ENCODE peak calls at places on chromosomes 5 and 9, in ten cellular contexts. T is T follicular helper cell; V is uterus; I is activated naive CD8-positive, alpha-beta T cell treated with anti-CD3 and anti-CD28 coated beads for 36 hours; B is anterior cingulate cortex; P is fibroblast of pulmonary artery; H is stimulated activated CD4-positive, alpha-beta T cell treated with anti-CD3 and anti-CD28 coated beads, Interleukin-4, amount 100 ng/mL, for 48 hours; R is A172; M is chondrocyte; W is stimulated activated CD8-positive, alpha-beta memory T cell treated with anti-CD3 and anti-CD28 coated beads, Interleukin-7, amount 100 ng/mL, for 48 hours. J is an unnamed sample.

GRCh38 chr5:67807116-67807888 is 408.3 kb upstream of the PIK3R1 start:
- DNase-seq in T (no peak), V (no peak), I (no peak), B (no peak), P (no peak), H (no peak), R (no peak), M (no peak), W (no peak), J (no peak)

GRCh38 chr5:176416123-176416924 is at the start of gene CLTB:
- DNase-seq in T (peak; percentile 87), V (peak; percentile 93), I (peak; percentile 87), B (peak; percentile 88), P (peak; percentile 80), H (peak; percentile 85), R (peak; percentile 72), M (no peak), W (peak; percentile 66), J (peak; percentile 91)

GRCh38 chr9:115157245-115157674 is 39.3 kb upstream of the TNC start:
- DNase-seq in T (no peak), V (peak; percentile 24), I (no peak), B (no peak), P (peak; percentile 75), H (no peak), R (peak; percentile 93), M (no peak), W (no peak), J (no peak)

GRCh38 chr5:51392689-51393199 is 9.5 kb downstream of the ISL1 start:
- DNase-seq in T (no peak), V (no peak), I (no peak), B (no peak), P (no peak), H (no peak), R (no peak), M (no peak), W (no peak), J (no peak)

GRCh38 chr9:8660383-8660782 is 860.8 kb upstream of the DMAC1 start:
- DNase-seq in T (no peak), V (peak; percentile 54), I (no peak), B (no peak), P (peak; percentile 23), H (no peak), R (no peak), M (no peak), W (no peak), J (peak; percentile 46)

GRCh38 chr9:37555786-37556185 is 20.4 kb downstream of the FBXO10 start:
- DNase-seq in T (no peak), V (no peak), I (no peak), B (no peak), P (peak; percentile 19), H (no peak), R (no peak), M (no peak), W (no peak), J (no peak)

GRCh38 chr5:113330533-113331200 is 104.1 kb downstream of the TSSK1B start:
- DNase-seq in T (no peak), V (no peak), I (no peak), B (peak; percentile 7), P (peak; percentile 68), H (no peak), R (peak; percentile 55), M (no peak), W (no peak), J (no peak)

GRCh38 chr5:38305148-38305547 is 46.8 kb downstream of the EGFLAM start:
- DNase-seq in T (no peak), V (no peak), I (no peak), B (no peak), P (no peak), H (no peak), R (no peak), M (no peak), W (no peak), J (no peak)

GRCh38 chr5:107306597-107306996 is 364.1 kb downstream of the EFNA5 start:
- DNase-seq in T (no peak), V (no peak), I (no peak), B (no peak), P (no peak), H (no peak), R (no peak), M (no peak), W (no peak), J (no peak)

GRCh38 chr9:99237356-99237755 is 15.3 kb downstream of the SEC61B start:
- DNase-seq in T (no peak), V (no peak), I (no peak), B (no peak), P (no peak), H (no peak), R (no peak), M (no peak), W (no peak), J (no peak)

GRCh38 chr5:6585168-6585567 is 47.7 kb downstream of the NSUN2 start:
- DNase-seq in T (no peak), V (no peak), I (no peak), B (no peak), P (no peak), H (no peak), R (no peak), M (no peak), W (no peak), J (no peak)

GRCh38 chr9:108478431-108478837 is 377.4 kb downstream of the ACTL7B start:
- DNase-seq in T (no peak), V (peak; percentile 39), I (no peak), B (no peak), P (peak; percentile 97), H (no peak), R (peak; percentile 92), M (no peak), W (no peak), J (peak; percentile 60)

GRCh38 chr5:180977852-180978251 is 10.8 kb upstream of the BTNL3 start:
- DNase-seq in T (no peak), V (no peak), I (no peak), B (no peak), P (no peak), H (no peak), R (no peak), M (no peak), W (no peak), J (no peak)

GRCh38 chr9:89440548-89440947 is 57.4 kb downstream of the SEMA4D start:
- DNase-seq in T (no peak), V (no peak), I (no peak), B (no peak), P (no peak), H (no peak), R (no peak), M (no peak), W (no peak), J (no peak)

GRCh38 chr5:123776761-123777160 is 264.8 kb downstream of the CSNK1G3 start:
- DNase-seq in T (no peak), V (no peak), I (no peak), B (no peak), P (peak; percentile 43), H (no peak), R (peak; percentile 12), M (no peak), W (no peak), J (no peak)

GRCh38 chr5:93162201-93162654 is 418.8 kb downstream of the NR2F1-AS1 start:
- DNase-seq in T (no peak), V (no peak), I (no peak), B (no peak), P (peak; percentile 40), H (no peak), R (peak; percentile 44), M (no peak), W (no peak), J (no peak)

GRCh38 chr5:27815061-27815460 is 776.7 kb upstream of the CDH9 start:
- DNase-seq in T (no peak), V (no peak), I (no peak), B (no peak), P (no peak), H (no peak), R (peak; percentile 4), M (no peak), W (no peak), J (no peak)

GRCh38 chr9:136105398-136106135 is 10.5 kb upstream of the NACC2 start:
- DNase-seq in T (no peak), V (no peak), I (no peak), B (no peak), P (peak; percentile 22), H (no peak), R (no peak), M (no peak), W (no peak), J (no peak)

GRCh38 chr5:2756764-2757163 is 5.3 kb upstream of the IRX2 start:
- DNase-seq in T (no peak), V (no peak), I (no peak), B (no peak), P (no peak), H (no peak), R (no peak), M (no peak), W (no peak), J (no peak)

GRCh38 chr5:76427481-76428140 is 24.5 kb downstream of the IQGAP2 start:
- DNase-seq in T (no peak), V (no peak), I (no peak), B (no peak), P (no peak), H (no peak), R (no peak), M (no peak), W (no peak), J (no peak)

GRCh38 chr9:98331536-98332259 is 76.2 kb upstream of the TBC1D2 start:
- DNase-seq in T (no peak), V (no peak), I (no peak), B (no peak), P (no peak), H (no peak), R (no peak), M (peak; percentile 41), W (no peak), J (no peak)

GRCh38 chr9:20623021-20623747 is 885 bp upstream of the MLLT3 start:
- DNase-seq in T (peak; percentile 55), V (no peak), I (peak; percentile 61), B (peak; percentile 41), P (no peak), H (peak; percentile 47), R (no peak), M (no peak), W (no peak), J (peak; percentile 69)

GRCh38 chr9:25678147-25678666 is at the start of gene TUSC1:
- DNase-seq in T (no peak), V (peak; percentile 86), I (peak; percentile 11), B (peak; percentile 85), P (peak; percentile 81), H (no peak), R (peak; percentile 88), M (no peak), W (no peak), J (peak; percentile 88)

GRCh38 chr9:91374939-91375338 is 13.2 kb upstream of the AUH start:
- DNase-seq in T (no peak), V (no peak), I (no peak), B (no peak), P (peak; percentile 77), H (no peak), R (peak; percentile 78), M (no peak), W (no peak), J (no peak)

GRCh38 chr5:150488519-150489357 is 19.2 kb upstream of the NDST1 start:
- DNase-seq in T (no peak), V (peak; percentile 81), I (no peak), B (peak; percentile 54), P (peak; percentile 75), H (no peak), R (no peak), M (no peak), W (no peak), J (no peak)

GRCh38 chr5:171649002-171649401 is 136.6 kb upstream of the SMIM23 start:
- DNase-seq in T (no peak), V (no peak), I (no peak), B (no peak), P (no peak), H (no peak), R (no peak), M (no peak), W (no peak), J (no peak)

GRCh38 chr9:124320062-124320973 is 62.6 kb downstream of the NEK6 start:
- DNase-seq in T (no peak), V (peak; percentile 78), I (peak; percentile 33), B (peak; percentile 38), P (peak; percentile 71), H (peak; percentile 47), R (peak; percentile 87), M (no peak), W (peak; percentile 6), J (peak; percentile 83)

GRCh38 chr9:9912459-9912858 is 700.3 kb downstream of the PTPRD start:
- DNase-seq in T (no peak), V (no peak), I (no peak), B (no peak), P (no peak), H (no peak), R (peak; percentile 3), M (no peak), W (no peak), J (no peak)

J was measured in colonic mucosa.